ENCODE peak calls at places on chromosomes 13 and 19, in four cellular contexts. E is COR-L47; Q is Right ventricle myocardium inferior; F is activated T-helper 1 cell treated with anti-CD3 and anti-CD28 coated beads, Interleukin-2, amount 50 U/mL, for 16 hours. W is an unnamed sample.

GRCh38 chr13:74080762-74081161 is 53.4 kb downstream of the KLF12 start:
- DNase-seq in F (no peak), Q (no peak), E (no peak), W (no peak)

GRCh38 chr19:2135474-2136402 is 15.6 kb downstream of the AP3D1 start:
- DNase-seq in E (no peak), F (no peak), Q (peak; percentile 46), W (no peak)

GRCh38 chr13:61029064-61029463 is 386.6 kb downstream of the PCDH20 start:
- DNase-seq in Q (no peak), F (no peak), E (no peak), W (no peak)

GRCh38 chr19:41774515-41774980 is 19.2 kb downstream of the CEACAM6 start:
- DNase-seq in Q (no peak), E (peak; percentile 20), F (peak; percentile 19), W (no peak)

GRCh38 chr19:33468361-33469170 is 53.0 kb downstream of the PEPD start:
- DNase-seq in Q (peak; percentile 51), E (no peak), F (no peak), W (no peak)

GRCh38 chr13:54174001-54174400 is 1145.4 kb downstream of the OLFM4 start:
- DNase-seq in E (no peak), Q (no peak), F (no peak), W (no peak)

GRCh38 chr13:109131698-109132257 is 502.4 kb downstream of the MYO16 start:
- DNase-seq in Q (no peak), F (no peak), E (no peak), W (no peak)

GRCh38 chr13:58597552-58597951 is 966.0 kb downstream of the PCDH17 start:
- DNase-seq in F (no peak), E (no peak), Q (no peak), W (no peak)

GRCh38 chr13:110416131-110416584 is 109.1 kb downstream of the COL4A2 start:
- DNase-seq in Q (no peak), F (no peak), E (no peak), W (no peak)

GRCh38 chr13:113952151-113952982 is 21.5 kb downstream of the C13orf46 start:
- DNase-seq in F (no peak), E (no peak), Q (no peak), W (no peak)

GRCh38 chr13:19658192-19658591 is 24.7 kb downstream of the MPHOSPH8 start:
- DNase-seq in E (no peak), F (no peak), Q (no peak), W (no peak)

GRCh38 chr13:66365101-66365500 is 865.0 kb downstream of the PCDH9 start:
- DNase-seq in F (no peak), E (no peak), Q (no peak), W (no peak)

GRCh38 chr19:18488403-18488723 is 33.5 kb downstream of the ELL start:
- DNase-seq in Q (peak; percentile 66), F (no peak), E (no peak), W (no peak)

GRCh38 chr13:95298971-95299627 is 2.2 kb downstream of the ABCC4 start:
- DNase-seq in Q (no peak), F (no peak), E (no peak), W (no peak)

GRCh38 chr13:101058841-101059240 is 357.5 kb downstream of the NALCN start:
- DNase-seq in F (no peak), E (no peak), Q (no peak), W (no peak)

GRCh38 chr13:33318037-33318436 is 32.5 kb upstream of the STARD13 start:
- DNase-seq in F (no peak), E (no peak), Q (no peak), W (no peak)